ENCODE peak calls at places on chromosomes 6 and 20, in four cellular contexts. V is H7; Q is H9; N is activated gamma-delta T cell treated with anti-CD3 and anti-CD28 coated beads, Interleukin-2, amount 50 U/mL, for 16 hours. J is an unnamed sample.

GRCh38 chr6:77292564-77293546 is 170.4 kb downstream of the HTR1B start:
- DNase-seq in V (no peak), Q (no peak), N (no peak), J (no peak)

GRCh38 chr20:19370076-19371075 is 157.9 kb downstream of the SLC24A3 start:
- DNase-seq in V (no peak), Q (no peak), N (no peak), J (no peak)

GRCh38 chr6:50822078-50822476 is 3.4 kb downstream of the TFAP2B start:
- DNase-seq in V (no peak), Q (no peak), N (no peak), J (no peak)

GRCh38 chr6:71468841-71469750 is 180.5 kb downstream of the OGFRL1 start:
- DNase-seq in V (no peak), Q (no peak), N (no peak), J (no peak)

GRCh38 chr6:111263837-111264236 is 176.5 kb downstream of the SLC16A10 start:
- DNase-seq in V (no peak), Q (no peak), N (no peak), J (no peak)

GRCh38 chr6:128139519-128139918 is 238.7 kb upstream of the THEMIS start:
- DNase-seq in V (no peak), Q (no peak), N (no peak), J (no peak)

GRCh38 chr20:45406260-45407066 is 1.6 kb upstream of the DBNDD2 start:
- DNase-seq in V (peak; percentile 92), Q (peak; percentile 71), N (no peak), J (peak; percentile 92)

GRCh38 chr20:38790210-38791053 is 15.1 kb upstream of the PPP1R16B start:
- DNase-seq in V (peak; percentile 69), Q (peak; percentile 68), N (peak; percentile 20), J (no peak)

GRCh38 chr6:167698540-167698939 is 128.2 kb upstream of the AFDN start:
- DNase-seq in V (peak; percentile 37), Q (no peak), N (no peak), J (peak; percentile 45)

GRCh38 chr6:137860394-137861005 is 6.6 kb upstream of the TNFAIP3 start:
- DNase-seq in V (no peak), Q (no peak), N (no peak), J (no peak)

GRCh38 chr20:7694940-7695567 is 245.2 kb downstream of the HAO1 start:
- DNase-seq in V (no peak), Q (no peak), N (no peak), J (no peak)

GRCh38 chr20:32631916-32632460 is 41.8 kb downstream of the C20orf203 start:
- DNase-seq in V (no peak), Q (no peak), N (no peak), J (no peak)

GRCh38 chr6:27332692-27333641 is 20.9 kb upstream of the POM121L2 start:
- DNase-seq in V (peak; percentile 57), Q (peak; percentile 73), N (no peak), J (no peak)

GRCh38 chr6:150631982-150632642 is 32.4 kb downstream of the PLEKHG1 start:
- DNase-seq in V (no peak), Q (no peak), N (no peak), J (no peak)

GRCh38 chr20:31602779-31603441 is 2.2 kb upstream of the ID1 start:
- DNase-seq in V (peak; percentile 46), Q (no peak), N (no peak), J (peak; percentile 28)

GRCh38 chr20:42391807-42392206 is 773.6 kb upstream of the CHD6 start:
- DNase-seq in V (no peak), Q (no peak), N (no peak), J (no peak)

GRCh38 chr6:133502451-133503259 is 261.5 kb downstream of the EYA4 start:
- DNase-seq in V (no peak), Q (no peak), N (no peak), J (no peak)

GRCh38 chr6:5638666-5639065 is 368.1 kb downstream of the NRN1 start:
- DNase-seq in V (no peak), Q (no peak), N (no peak), J (peak; percentile 24)

GRCh38 chr20:37523012-37523391 is 2.0 kb downstream of the NNAT start:
- DNase-seq in V (peak; percentile 61), Q (no peak), N (no peak), J (peak; percentile 51)

GRCh38 chr20:22217712-22218352 is 366.5 kb downstream of the FOXA2 start:
- DNase-seq in V (no peak), Q (no peak), N (no peak), J (no peak)

GRCh38 chr6:106490030-106490429 is 129.5 kb downstream of the CRYBG1 start:
- DNase-seq in V (no peak), Q (no peak), N (no peak), J (no peak)

GRCh38 chr6:451336-451735 is 59.8 kb downstream of the IRF4 start:
- DNase-seq in V (no peak), Q (peak; percentile 15), N (no peak), J (no peak)

GRCh38 chr6:36885461-36886401 is at the start of gene C6orf89:
- DNase-seq in V (peak; percentile 90), Q (peak; percentile 98), N (peak; percentile 97), J (peak; percentile 95)

GRCh38 chr20:16393836-16394235 is 179.4 kb downstream of the KIF16B start:
- DNase-seq in V (no peak), Q (no peak), N (no peak), J (no peak)

GRCh38 chr20:547394-547793 is 3.8 kb upstream of the CSNK2A1 start:
- DNase-seq in V (no peak), Q (no peak), N (no peak), J (no peak)

GRCh38 chr6:167574431-167575097 is 249.7 kb downstream of the TTLL2 start:
- DNase-seq in V (peak; percentile 49), Q (no peak), N (no peak), J (no peak)

GRCh38 chr6:165218816-165219215 is 90.6 kb downstream of the C6orf118 start:
- DNase-seq in V (no peak), Q (no peak), N (no peak), J (no peak)

GRCh38 chr6:166167801-166168615 is at the start of gene TBXT:
- DNase-seq in V (peak; percentile 96), Q (peak; percentile 82), N (no peak), J (no peak)

GRCh38 chr6:107103082-107103481 is 12.2 kb downstream of the BEND3 start:
- DNase-seq in V (peak; percentile 54), Q (peak; percentile 76), N (no peak), J (no peak)

GRCh38 chr6:52779237-52779636 is 16.0 kb upstream of the GSTA2 start:
- DNase-seq in V (no peak), Q (no peak), N (no peak), J (no peak)

GRCh38 chr20:2986466-2986865 is 57.0 kb upstream of the GNRH2 start:
- DNase-seq in V (no peak), Q (no peak), N (no peak), J (no peak)

GRCh38 chr20:37356387-37356786 is 10.4 kb downstream of the SRC start:
- DNase-seq in V (peak; percentile 36), Q (no peak), N (no peak), J (peak; percentile 56)

GRCh38 chr6:110282412-110282811 is 75.7 kb downstream of the METTL24 start:
- DNase-seq in V (no peak), Q (no peak), N (no peak), J (no peak)

GRCh38 chr20:19072988-19073387 is 139.5 kb upstream of the SLC24A3 start:
- DNase-seq in V (no peak), Q (no peak), N (no peak), J (no peak)

GRCh38 chr6:28254340-28254618 is 2.2 kb upstream of the ZKSCAN4 start:
- DNase-seq in V (no peak), Q (no peak), N (no peak), J (no peak)